ENCODE peak calls at places on chromosomes 2 and 18, in seven cellular contexts. O is WERI-Rb-1, A is GM13976, K is lower lobe of right lung, W is heart left ventricle, Z is nephron progenitor cell, Y is RWPE2. P is an unnamed sample.

GRCh38 chr2:69196327-69197117 is 183.5 kb downstream of the ANTXR1 start:
- DNase-seq in Y (no peak), A (no peak), O (no peak), Z (no peak), W (no peak), K (no peak), P (peak)

GRCh38 chr18:76410660-76411417 is 84.2 kb downstream of the ZNF516 start:
- DNase-seq in O (no peak), Z (no peak), A (peak), K (no peak), Y (no peak), W (no peak), P (no peak)

GRCh38 chr18:68263481-68263880 is 451.4 kb downstream of the TMX3 start:
- DNase-seq in A (no peak), Y (no peak), O (no peak), Z (no peak), W (no peak), K (no peak), P (no peak)

GRCh38 chr18:57674891-57675290 is 53.3 kb upstream of the NARS1 start:
- DNase-seq in K (no peak), A (no peak), O (no peak), W (no peak), Y (no peak), Z (no peak), P (no peak)

GRCh38 chr2:169093535-169093934 is 24.2 kb downstream of the DHRS9 start:
- DNase-seq in K (no peak), A (no peak), O (no peak), Z (no peak), Y (no peak), W (no peak), P (no peak)

GRCh38 chr2:32064021-32064678 is 794 bp downstream of the SPAST start:
- DNase-seq in K (no peak), O (peak), A (peak), Z (no peak), Y (no peak), W (no peak), P (no peak)

GRCh38 chr2:217652761-217653160 is 350.0 kb downstream of the TNS1 start:
- DNase-seq in W (no peak), A (no peak), O (no peak), Z (no peak), K (no peak), Y (no peak), P (peak)

GRCh38 chr2:8431446-8432125 is 250.3 kb upstream of the ID2 start:
- DNase-seq in K (no peak), O (no peak), Y (no peak), A (no peak), Z (no peak), W (no peak), P (no peak)

GRCh38 chr2:230899287-230899686 is 25.8 kb downstream of the GPR55 start:
- DNase-seq in Z (no peak), A (no peak), Y (no peak), K (no peak), O (no peak), W (no peak), P (no peak)

GRCh38 chr2:102514061-102514785 is 41.2 kb downstream of the SLC9A4 start:
- DNase-seq in W (no peak), K (no peak), O (no peak), Y (peak), Z (no peak), A (no peak), P (peak)

GRCh38 chr2:20188851-20189250 is 36.1 kb downstream of the SDC1 start:
- DNase-seq in Z (peak), W (no peak), A (no peak), Y (no peak), K (no peak), O (peak), P (no peak)

GRCh38 chr18:2994190-2994589 is 18.8 kb downstream of the LPIN2 start:
- DNase-seq in W (no peak), K (no peak), Z (no peak), O (no peak), Y (no peak), A (no peak), P (no peak)

GRCh38 chr18:56068030-56068671 is 480.2 kb upstream of the TCF4 start:
- DNase-seq in W (no peak), Z (no peak), K (no peak), Y (no peak), A (no peak), O (no peak), P (no peak)

GRCh38 chr18:3597159-3597977 is 147.4 kb downstream of the TGIF1 start:
- DNase-seq in K (no peak), O (no peak), W (no peak), Y (no peak), A (no peak), Z (no peak), P (no peak)

GRCh38 chr2:37579314-37579713 is 92.1 kb downstream of the CDC42EP3 start:
- DNase-seq in O (no peak), Z (no peak), A (no peak), W (no peak), K (no peak), Y (no peak), P (no peak)

GRCh38 chr2:119424284-119425118 is 7.2 kb upstream of the TMEM37 start:
- DNase-seq in K (peak), Z (no peak), Y (no peak), A (no peak), W (no peak), O (no peak), P (no peak)

GRCh38 chr2:5673148-5673860 is 18.9 kb upstream of the SOX11 start:
- DNase-seq in A (peak), O (peak), W (no peak), K (no peak), Y (no peak), Z (peak), P (no peak)

GRCh38 chr2:171830039-171830438 is 64.0 kb downstream of the SLC25A12 start:
- DNase-seq in Z (no peak), Y (no peak), A (no peak), K (no peak), O (no peak), W (no peak), P (no peak)

GRCh38 chr2:235527806-235528480 is 34.1 kb downstream of the AGAP1 start:
- DNase-seq in A (no peak), K (no peak), O (no peak), Y (no peak), W (no peak), Z (no peak), P (no peak)

GRCh38 chr18:57660961-57661360 is 39.3 kb upstream of the NARS1 start:
- DNase-seq in W (no peak), A (no peak), Z (no peak), K (no peak), O (no peak), Y (no peak), P (no peak)

GRCh38 chr2:25274868-25275574 is 66.7 kb downstream of the DNMT3A start:
- DNase-seq in O (no peak), W (peak), Y (no peak), K (peak), Z (no peak), A (peak), P (no peak)

GRCh38 chr18:80109676-80110078 is 615 bp downstream of the ADNP2 start:
- DNase-seq in Z (peak), O (peak), W (peak), K (peak), Y (no peak), A (peak), P (no peak)

GRCh38 chr2:169107645-169108044 is 38.3 kb downstream of the DHRS9 start:
- DNase-seq in Y (no peak), W (no peak), A (no peak), K (no peak), Z (no peak), O (no peak), P (no peak)

GRCh38 chr2:195848119-195848899 is 191.3 kb downstream of the SLC39A10 start:
- DNase-seq in W (no peak), O (no peak), K (no peak), Y (no peak), Z (no peak), A (no peak), P (no peak)

GRCh38 chr2:120233292-120233691 is 10.1 kb upstream of the TMEM185B start:
- DNase-seq in A (no peak), Y (no peak), W (no peak), K (no peak), O (no peak), Z (no peak), P (no peak)

GRCh38 chr2:73266061-73266891 is 18.0 kb downstream of the FBXO41 start:
- DNase-seq in Z (no peak), W (no peak), K (no peak), O (no peak), A (peak), Y (no peak), P (no peak)

GRCh38 chr2:19250906-19251305 is 107.5 kb downstream of the OSR1 start:
- DNase-seq in Z (no peak), K (no peak), W (no peak), A (no peak), Y (no peak), O (no peak), P (no peak)

GRCh38 chr2:231342111-231342711 is 53.3 kb upstream of the B3GNT7 start:
- DNase-seq in W (no peak), Z (no peak), O (no peak), Y (no peak), K (peak), A (no peak), P (no peak)

GRCh38 chr18:7367336-7367735 is 136.4 kb downstream of the LRRC30 start:
- DNase-seq in Z (no peak), A (no peak), Y (no peak), O (no peak), W (no peak), K (no peak), P (no peak)

GRCh38 chr2:231299267-231299666 is 96.2 kb upstream of the B3GNT7 start:
- DNase-seq in Y (no peak), A (peak), Z (no peak), W (no peak), K (no peak), O (no peak), P (no peak)

GRCh38 chr2:106011993-106012392 is 182.1 kb downstream of the UXS1 start:
- DNase-seq in Z (no peak), A (no peak), Y (no peak), O (no peak), K (no peak), W (no peak), P (no peak)

GRCh38 chr2:106010818-106011355 is 183.2 kb downstream of the UXS1 start:
- DNase-seq in A (no peak), Z (no peak), Y (no peak), W (no peak), K (no peak), O (peak), P (no peak)

GRCh38 chr2:106011380-106011779 is 182.7 kb downstream of the UXS1 start:
- DNase-seq in W (no peak), Y (no peak), A (no peak), Z (no peak), O (peak), K (no peak), P (no peak)

GRCh38 chr2:106009096-106009495 is 185.0 kb downstream of the UXS1 start:
- DNase-seq in Z (no peak), K (no peak), W (no peak), A (no peak), Y (no peak), O (no peak), P (no peak)

DNA sequence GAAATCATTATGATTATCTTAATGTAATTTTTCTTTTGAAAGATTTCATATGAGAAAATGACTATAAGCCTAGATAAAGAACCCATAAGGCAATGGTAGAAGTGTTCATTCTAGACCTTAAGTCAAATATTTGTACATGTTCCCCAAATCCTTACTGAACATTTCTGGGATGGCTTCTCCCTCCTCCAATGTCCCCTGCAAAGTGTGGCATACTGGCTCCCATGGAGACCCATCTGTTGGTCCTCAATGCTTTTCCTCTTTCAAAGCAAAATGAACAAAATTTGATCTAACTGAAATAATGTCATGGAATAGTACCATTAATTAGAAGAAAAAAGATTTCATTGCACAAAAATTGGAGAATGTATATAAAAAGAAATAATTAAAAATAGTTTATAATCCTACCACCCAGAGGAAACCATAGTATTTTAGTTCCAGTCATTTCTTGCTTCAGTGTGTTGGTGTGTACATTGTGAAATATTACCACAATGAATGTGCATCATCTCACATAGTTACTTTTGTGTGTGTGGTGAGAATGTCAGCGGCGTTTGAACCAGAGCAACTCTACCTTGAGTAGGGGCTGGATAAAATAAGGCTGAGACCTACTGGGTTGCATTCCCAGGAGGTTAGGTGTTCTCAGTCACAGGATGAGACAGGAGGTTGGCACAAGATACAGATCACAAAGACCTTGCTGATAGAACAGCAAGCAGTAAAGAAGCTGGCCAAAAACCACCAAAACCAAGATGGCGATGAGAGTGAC is 181.3 kb downstream of the UXS1 start:
- DNase-seq in A (no peak), O (no peak), Y (no peak), K (no peak), W (no peak), Z (no peak), P (no peak)
- TF ChIP-seq CTCF in A (no peak), O (no peak), Y (no peak), K (no peak), W (no peak), Z (no peak), P (no peak)

DNA sequence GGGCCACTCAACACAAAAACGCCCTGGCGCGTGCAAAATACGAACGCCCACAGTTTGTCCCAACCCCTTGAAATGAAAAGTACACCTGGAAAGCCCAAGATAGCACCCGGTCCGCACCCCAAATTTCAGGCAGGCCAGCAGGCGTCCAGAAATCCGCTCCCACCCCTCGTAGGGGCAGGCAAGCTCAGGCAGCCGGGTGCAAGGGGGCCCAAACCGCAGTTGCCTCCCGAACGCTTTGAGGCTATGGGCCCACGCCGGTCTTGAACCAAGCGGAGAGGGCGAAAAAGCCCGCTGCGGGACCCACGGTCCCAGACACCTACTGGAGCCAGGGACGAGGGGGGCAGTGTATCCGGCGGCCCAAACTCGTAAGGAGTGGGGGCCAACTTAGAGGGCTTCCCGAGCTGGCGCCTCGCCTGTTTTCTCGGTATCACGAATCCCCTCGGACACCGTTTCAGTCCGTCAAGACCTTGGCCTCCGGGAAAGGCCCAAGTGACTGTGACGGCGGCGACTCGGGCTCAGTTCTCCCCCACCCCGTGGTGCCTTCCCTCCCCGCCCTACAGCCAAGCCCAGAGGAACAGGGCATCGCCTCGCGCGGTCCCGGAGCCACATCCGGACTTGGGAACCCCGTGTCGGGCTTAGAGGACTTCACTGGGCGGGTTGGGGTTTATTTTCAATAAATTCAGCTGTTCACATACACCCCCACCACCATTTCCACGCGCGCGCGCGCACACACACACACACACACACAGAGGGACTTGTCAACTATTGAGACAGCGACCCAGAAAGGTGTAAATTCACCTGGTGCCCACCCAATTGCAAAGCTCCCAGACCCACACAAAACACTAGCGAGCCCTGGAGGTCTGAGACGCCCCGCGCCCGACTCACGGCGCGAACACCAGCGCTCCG is 6.2 kb upstream of the SATB2 start:
- DNase-seq in W (no peak), O (peak), A (peak), Z (peak), Y (no peak), K (no peak), P (no peak)
- TF ChIP-seq CTCF in W (no peak), O (no peak), A (no peak), Z (no peak), Y (peak), K (peak), P (no peak)

GRCh38 chr2:240182001-240182400 is 41.5 kb upstream of the OTOS start:
- DNase-seq in Y (no peak), K (no peak), W (no peak), Z (no peak), O (no peak), A (no peak), P (no peak)

GRCh38 chr2:240179186-240179815 is 38.8 kb upstream of the OTOS start:
- DNase-seq in Y (peak), Z (no peak), A (no peak), K (no peak), O (no peak), W (no peak), P (no peak)

GRCh38 chr2:240179941-240180666 is 39.6 kb upstream of the OTOS start:
- DNase-seq in W (no peak), K (no peak), A (no peak), Z (no peak), O (no peak), Y (peak), P (no peak)

GRCh38 chr2:240182476-240182875 is 42.0 kb upstream of the OTOS start:
- DNase-seq in Y (peak), K (no peak), W (no peak), Z (no peak), A (no peak), O (no peak), P (no peak)

DNA sequence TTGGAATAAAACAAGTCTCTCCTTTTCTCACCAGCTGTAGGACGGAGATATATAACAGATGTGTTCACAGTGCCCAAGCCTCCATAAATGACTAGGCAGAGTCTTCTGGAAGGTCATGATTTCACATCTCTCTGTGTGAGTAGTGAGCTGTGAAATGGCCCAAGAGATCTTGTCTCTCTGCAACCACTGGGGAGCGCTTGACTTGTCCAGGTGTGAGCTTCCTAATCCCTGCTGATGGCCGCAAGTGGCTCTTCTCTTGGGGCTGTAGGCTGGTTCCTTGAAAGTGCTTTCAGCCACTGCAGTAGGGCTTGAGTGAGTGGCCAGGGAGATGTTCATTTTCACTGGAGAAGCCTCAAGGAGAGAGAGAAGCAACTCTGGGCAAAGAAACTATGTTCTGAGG is 38.1 kb upstream of the OTOS start:
- DNase-seq in A (no peak), K (no peak), Y (no peak), W (no peak), Z (no peak), O (peak), P (no peak)
- TF ChIP-seq CTCF in A (no peak), K (no peak), Y (no peak), W (no peak), Z (no peak), O (peak), P (no peak)

GRCh38 chr2:151992582-151992981 is 106.3 kb downstream of the CACNB4 start:
- DNase-seq in Z (no peak), Y (no peak), O (no peak), K (no peak), W (no peak), A (no peak), P (no peak)
- TF ChIP-seq CTCF in Z (no peak), Y (no peak), O (no peak), K (no peak), W (no peak), A (no peak), P (no peak)

GRCh38 chr2:156333951-156334495 is 1.5 kb upstream of the NR4A2 start:
- DNase-seq in O (peak), W (peak), K (peak), A (no peak), Z (peak), Y (no peak), P (peak)
- TF ChIP-seq CTCF in O (no peak), W (peak), K (no peak), A (no peak), Z (no peak), Y (no peak), P (no peak)

GRCh38 chr2:127453392-127454171 is 35.4 kb downstream of the PROC start:
- DNase-seq in K (no peak), O (peak), A (no peak), W (no peak), Z (no peak), Y (no peak), P (no peak)
- TF ChIP-seq CTCF in K (no peak), O (peak), A (no peak), W (no peak), Z (no peak), Y (peak), P (no peak)

GRCh38 chr2:227933891-227934290 is 62.5 kb downstream of the DAW1 start:
- DNase-seq in A (no peak), W (no peak), O (no peak), Y (no peak), K (no peak), Z (no peak), P (no peak)

GRCh38 chr2:227942021-227942420 is 70.6 kb downstream of the DAW1 start:
- DNase-seq in Y (no peak), O (no peak), A (no peak), K (no peak), W (no peak), Z (no peak), P (no peak)

GRCh38 chr2:227939271-227940027 is 68.0 kb downstream of the DAW1 start:
- DNase-seq in A (peak), O (peak), Y (no peak), W (no peak), Z (peak), K (no peak), P (no peak)
- TF ChIP-seq CTCF in A (peak), O (peak), Y (peak), W (peak), Z (peak), K (peak), P (peak)

P was measured in AG09319.